ENCODE peak calls at places on chromosome 3, in six cellular contexts. O, I, T, U, R and Q are unnamed samples.

GRCh38 chr3:58952128-58952917 is 97.5 kb downstream of the CFAP20DC start:
- DNase-seq in O (no peak), I (no peak), T (no peak), U (peak; percentile 33), R (no peak), Q (no peak)

GRCh38 chr3:150059241-150059640 is 88.5 kb upstream of the PFN2 start:
- DNase-seq in O (no peak), I (no peak), T (no peak), U (no peak), R (no peak), Q (no peak)

GRCh38 chr3:43181202-43181910 is 75.5 kb upstream of the POMGNT2 start:
- DNase-seq in O (no peak), I (peak; percentile 89), T (no peak), U (no peak), R (no peak), Q (peak; percentile 30)

GRCh38 chr3:169847896-169848295 is 21.8 kb downstream of the LRRC31 start:
- DNase-seq in O (no peak), I (no peak), T (no peak), U (no peak), R (no peak), Q (no peak)

GRCh38 chr3:149964296-149964695 is 6.4 kb downstream of the PFN2 start:
- DNase-seq in O (no peak), I (no peak), T (no peak), U (peak; percentile 33), R (no peak), Q (no peak)

GRCh38 chr3:4972652-4973643 is 6.3 kb upstream of the BHLHE40 start:
- DNase-seq in O (no peak), I (no peak), T (no peak), U (no peak), R (no peak), Q (no peak)

GRCh38 chr3:166304509-166305063 is 467.4 kb upstream of the BCHE start:
- DNase-seq in O (no peak), I (no peak), T (no peak), U (no peak), R (no peak), Q (no peak)

GRCh38 chr3:132292062-132292461 is 25.1 kb upstream of the ACP3 start:
- DNase-seq in O (no peak), I (no peak), T (no peak), U (no peak), R (no peak), Q (no peak)

GRCh38 chr3:51544011-51544775 is 5.7 kb downstream of the RAD54L2 start:
- DNase-seq in O (no peak), I (no peak), T (no peak), U (no peak), R (no peak), Q (no peak)

GRCh38 chr3:142875583-142876207 is 13.2 kb downstream of the PCOLCE2 start:
- DNase-seq in O (no peak), I (no peak), T (no peak), U (no peak), R (no peak), Q (no peak)

GRCh38 chr3:126573492-126574117 is 14.9 kb upstream of the C3orf22 start:
- DNase-seq in O (no peak), I (peak; percentile 2), T (no peak), U (no peak), R (no peak), Q (no peak)

GRCh38 chr3:76107935-76108570 is 322.7 kb upstream of the ZNF717 start:
- DNase-seq in O (no peak), I (peak; percentile 1), T (peak; percentile 24), U (peak; percentile 61), R (no peak), Q (no peak)

GRCh38 chr3:192188218-192188835 is 539.0 kb downstream of the FGF12 start:
- DNase-seq in O (peak; percentile 13), I (no peak), T (no peak), U (peak; percentile 4), R (no peak), Q (peak; percentile 3)

GRCh38 chr3:193772389-193772788 is 179.4 kb downstream of the OPA1 start:
- DNase-seq in O (no peak), I (no peak), T (no peak), U (no peak), R (no peak), Q (no peak)

GRCh38 chr3:123194552-123194951 is 7.2 kb upstream of the SEC22A start:
- DNase-seq in O (no peak), I (no peak), T (no peak), U (peak; percentile 19), R (no peak), Q (no peak)

GRCh38 chr3:125403789-125404188 is 28.7 kb upstream of the ZNF148 start:
- DNase-seq in O (no peak), I (no peak), T (peak; percentile 4), U (peak; percentile 52), R (no peak), Q (no peak)

GRCh38 chr3:50242778-50243551 is 7.0 kb downstream of the GNAI2 start:
- DNase-seq in O (no peak), I (no peak), T (no peak), U (peak; percentile 72), R (no peak), Q (peak; percentile 10)

GRCh38 chr3:127412578-127413317 is 124.9 kb upstream of the PRR20G start:
- DNase-seq in O (no peak), I (no peak), T (no peak), U (no peak), R (peak; percentile 64), Q (no peak)

GRCh38 chr3:11143476-11143875 is 10.8 kb upstream of the HRH1 start:
- DNase-seq in O (no peak), I (no peak), T (no peak), U (peak; percentile 64), R (no peak), Q (no peak)

GRCh38 chr3:16589867-16590624 is 15.2 kb downstream of the DAZL start:
- DNase-seq in O (no peak), I (no peak), T (no peak), U (no peak), R (no peak), Q (no peak)

GRCh38 chr3:161349529-161350278 is 21.6 kb downstream of the SPTSSB start:
- DNase-seq in O (no peak), I (peak; percentile 78), T (peak; percentile 37), U (peak; percentile 76), R (no peak), Q (no peak)

GRCh38 chr3:52452570-52453221 is 1.1 kb downstream of the TNNC1 start:
- DNase-seq in O (no peak), I (no peak), T (no peak), U (no peak), R (no peak), Q (no peak)

GRCh38 chr3:171005648-171006047 is 20.9 kb downstream of the SLC2A2 start:
- DNase-seq in O (no peak), I (no peak), T (no peak), U (no peak), R (no peak), Q (no peak)

GRCh38 chr3:127072221-127072771 is 89.4 kb downstream of the PLXNA1 start:
- DNase-seq in O (no peak), I (no peak), T (no peak), U (no peak), R (no peak), Q (no peak)

GRCh38 chr3:12436514-12437222 is 47.6 kb upstream of the TSEN2 start:
- DNase-seq in O (no peak), I (no peak), T (no peak), U (peak; percentile 52), R (no peak), Q (no peak)

GRCh38 chr3:79019137-79019923 is 748.5 kb downstream of the ROBO1 start:
- DNase-seq in O (peak; percentile 85), I (no peak), T (peak; percentile 77), U (peak; percentile 93), R (peak; percentile 83), Q (no peak)

GRCh38 chr3:115146032-115146417 is 1.1 kb downstream of the ZBTB20 start:
- DNase-seq in O (no peak), I (no peak), T (peak; percentile 33), U (peak; percentile 79), R (no peak), Q (peak; percentile 21)

GRCh38 chr3:4548769-4549168 is 55.6 kb downstream of the ITPR1 start:
- DNase-seq in O (no peak), I (no peak), T (no peak), U (no peak), R (no peak), Q (no peak)

GRCh38 chr3:55416381-55416821 is 70.7 kb downstream of the WNT5A start:
- DNase-seq in O (no peak), I (no peak), T (peak; percentile 74), U (peak; percentile 93), R (no peak), Q (no peak)

GRCh38 chr3:117444175-117444574 is 734.6 kb downstream of the TUSC7 start:
- DNase-seq in O (no peak), I (no peak), T (no peak), U (no peak), R (no peak), Q (no peak)

GRCh38 chr3:183178833-183179549 is 16.5 kb upstream of the LAMP3 start:
- DNase-seq in O (peak; percentile 78), I (no peak), T (no peak), U (no peak), R (no peak), Q (no peak)
- TF ChIP-seq CTCF in O (no peak), I (peak; percentile 33), T (no peak), U (peak; percentile 18), R (no peak), Q (no peak)

GRCh38 chr3:21540265-21540664 is 210.7 kb downstream of the ZNF385D start:
- DNase-seq in O (no peak), I (no peak), T (no peak), U (no peak), R (no peak), Q (no peak)

GRCh38 chr3:21542656-21543379 is 208.2 kb downstream of the ZNF385D start:
- DNase-seq in O (no peak), I (no peak), T (no peak), U (no peak), R (no peak), Q (no peak)

GRCh38 chr3:21544076-21544462 is 206.9 kb downstream of the ZNF385D start:
- DNase-seq in O (no peak), I (no peak), T (no peak), U (no peak), R (no peak), Q (no peak)

GRCh38 chr3:21543380-21544075 is 207.5 kb downstream of the ZNF385D start:
- DNase-seq in O (no peak), I (no peak), T (no peak), U (no peak), R (no peak), Q (no peak)
- H3K27ac ChIP-seq in O (no peak overlapping the region), I (no peak overlapping the region), T (no peak overlapping the region), U (no peak overlapping the region), R (no peak overlapping the region), Q (no peak overlapping the region)

GRCh38 chr3:70065666-70066253 is 66.2 kb downstream of the SAMMSON start:
- DNase-seq in O (peak; percentile 4), I (no peak), T (no peak), U (no peak), R (no peak), Q (no peak)
- TF ChIP-seq CTCF in O (peak; percentile 11), I (peak; percentile 30), T (peak; percentile 8), U (no peak), R (no peak), Q (no peak)

DNA sequence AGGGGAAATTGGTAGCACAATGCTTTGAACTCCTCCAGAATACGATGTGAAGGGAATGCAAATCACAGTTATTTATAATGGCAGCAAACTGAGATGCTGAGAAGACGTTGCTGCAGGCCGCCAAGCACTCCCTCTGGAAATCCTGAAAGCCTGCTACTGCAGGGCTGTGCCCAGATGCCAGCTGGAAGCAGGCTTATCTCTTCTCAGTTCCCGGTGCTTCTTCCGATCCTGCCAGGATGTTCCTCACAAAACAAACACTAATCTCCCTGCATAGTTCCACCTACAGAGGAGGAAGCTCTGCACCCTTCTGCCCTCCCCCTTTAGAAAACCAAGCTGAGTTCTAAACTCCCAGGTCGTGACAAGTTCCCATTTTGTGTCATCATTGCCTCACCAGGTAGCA is 201.7 kb upstream of the BCL6 start:
- DNase-seq in O (no peak), I (no peak), T (no peak), U (no peak), R (no peak), Q (no peak)
- H3K27ac ChIP-seq in O (no peak overlapping the region), I (no peak overlapping the region), T (no peak overlapping the region), U (no peak overlapping the region), R (no peak overlapping the region), Q (no peak overlapping the region)